ENCODE peak calls at places on chromosomes 12 and 14, in eight cellular contexts. One of them, this sample, is unnamed.

GRCh38 chr12:58414398-58414871 is 473.1 kb downstream of the ATP23 start:
- DNase-seq in mammary epithelial cell: peak
- DNase-seq in RWPE1: no peak
- DNase-seq in Peyer's patch: no peak
- DNase-seq in left lung: no peak
- DNase-seq in uterus: no peak
- DNase-seq in astrocyte of the spinal cord: peak
- DNase-seq in GM12864: no peak
- DNase-seq in this sample: no peak

GRCh38 chr12:92570056-92570753 is 132.6 kb upstream of the PLEKHG7 start:
- DNase-seq in mammary epithelial cell: peak
- DNase-seq in left lung: no peak
- DNase-seq in astrocyte of the spinal cord: peak
- DNase-seq in GM12864: peak
- DNase-seq in Peyer's patch: peak
- DNase-seq in uterus: peak
- DNase-seq in RWPE1: peak
- DNase-seq in this sample: peak

GRCh38 chr12:132218915-132219314 is 74.7 kb downstream of the NOC4L start:
- DNase-seq in GM12864: no peak
- DNase-seq in mammary epithelial cell: no peak
- DNase-seq in uterus: no peak
- DNase-seq in RWPE1: no peak
- DNase-seq in astrocyte of the spinal cord: no peak
- DNase-seq in left lung: peak
- DNase-seq in Peyer's patch: no peak
- DNase-seq in this sample: no peak

GRCh38 chr12:120394483-120395367 is 25.8 kb upstream of the MSI1 start:
- DNase-seq in GM12864: no peak
- DNase-seq in mammary epithelial cell: peak
- DNase-seq in uterus: no peak
- DNase-seq in Peyer's patch: peak
- DNase-seq in RWPE1: peak
- DNase-seq in left lung: peak
- DNase-seq in astrocyte of the spinal cord: no peak
- DNase-seq in this sample: peak

GRCh38 chr14:22047105-22047504 is 373.5 kb upstream of the OR4E1 start:
- DNase-seq in astrocyte of the spinal cord: no peak
- DNase-seq in RWPE1: peak
- DNase-seq in mammary epithelial cell: peak
- DNase-seq in GM12864: no peak
- DNase-seq in left lung: no peak
- DNase-seq in Peyer's patch: no peak
- DNase-seq in uterus: no peak
- DNase-seq in this sample: no peak

GRCh38 chr14:72801381-72801812 is 92.5 kb downstream of the DPF3 start:
- DNase-seq in mammary epithelial cell: peak
- DNase-seq in RWPE1: peak
- DNase-seq in GM12864: no peak
- DNase-seq in uterus: no peak
- DNase-seq in left lung: no peak
- DNase-seq in astrocyte of the spinal cord: peak
- DNase-seq in Peyer's patch: no peak
- DNase-seq in this sample: no peak

GRCh38 chr14:39988939-39989338 is 556.7 kb upstream of the FBXO33 start:
- DNase-seq in Peyer's patch: no peak
- DNase-seq in astrocyte of the spinal cord: peak
- DNase-seq in left lung: no peak
- DNase-seq in mammary epithelial cell: no peak
- DNase-seq in RWPE1: peak
- DNase-seq in GM12864: no peak
- DNase-seq in uterus: no peak
- DNase-seq in this sample: no peak

GRCh38 chr14:45135181-45135580 is 549 bp upstream of the FANCM start:
- DNase-seq in left lung: no peak
- DNase-seq in uterus: no peak
- DNase-seq in GM12864: no peak
- DNase-seq in mammary epithelial cell: no peak
- DNase-seq in astrocyte of the spinal cord: peak
- DNase-seq in RWPE1: no peak
- DNase-seq in Peyer's patch: no peak
- DNase-seq in this sample: no peak

GRCh38 chr12:80044694-80045046 is 54.7 kb upstream of the OTOGL start:
- DNase-seq in RWPE1: peak
- DNase-seq in mammary epithelial cell: peak
- DNase-seq in Peyer's patch: no peak
- DNase-seq in uterus: no peak
- DNase-seq in GM12864: no peak
- DNase-seq in astrocyte of the spinal cord: peak
- DNase-seq in left lung: no peak
- DNase-seq in this sample: no peak

GRCh38 chr12:103538397-103538796 is 42.6 kb upstream of the C12orf42 start:
- DNase-seq in mammary epithelial cell: peak
- DNase-seq in uterus: no peak
- DNase-seq in Peyer's patch: no peak
- DNase-seq in RWPE1: peak
- DNase-seq in left lung: no peak
- DNase-seq in GM12864: no peak
- DNase-seq in astrocyte of the spinal cord: no peak
- DNase-seq in this sample: no peak

GRCh38 chr12:32265920-32266319 is 133.4 kb upstream of the FGD4 start:
- DNase-seq in mammary epithelial cell: no peak
- DNase-seq in RWPE1: no peak
- DNase-seq in uterus: no peak
- DNase-seq in left lung: no peak
- DNase-seq in GM12864: peak
- DNase-seq in Peyer's patch: no peak
- DNase-seq in astrocyte of the spinal cord: no peak
- DNase-seq in this sample: no peak

GRCh38 chr12:110203546-110203945 is 77.5 kb upstream of the ATP2A2 start:
- DNase-seq in astrocyte of the spinal cord: no peak
- DNase-seq in GM12864: no peak
- DNase-seq in mammary epithelial cell: no peak
- DNase-seq in uterus: no peak
- DNase-seq in Peyer's patch: no peak
- DNase-seq in left lung: no peak
- DNase-seq in RWPE1: no peak
- DNase-seq in this sample: no peak

GRCh38 chr12:107057071-107057834 is 36.1 kb downstream of the CRY1 start:
- DNase-seq in left lung: no peak
- DNase-seq in mammary epithelial cell: peak
- DNase-seq in uterus: no peak
- DNase-seq in RWPE1: peak
- DNase-seq in GM12864: no peak
- DNase-seq in Peyer's patch: no peak
- DNase-seq in astrocyte of the spinal cord: peak
- DNase-seq in this sample: no peak

GRCh38 chr12:104877107-104877705 is 80.9 kb downstream of the SLC41A2 start:
- DNase-seq in astrocyte of the spinal cord: peak
- DNase-seq in RWPE1: peak
- DNase-seq in left lung: no peak
- DNase-seq in Peyer's patch: peak
- DNase-seq in uterus: peak
- DNase-seq in GM12864: no peak
- DNase-seq in mammary epithelial cell: peak
- DNase-seq in this sample: no peak

GRCh38 chr14:68784995-68785816 is 7.7 kb downstream of the ZFP36L1 start:
- DNase-seq in astrocyte of the spinal cord: peak
- DNase-seq in left lung: no peak
- DNase-seq in GM12864: no peak
- DNase-seq in mammary epithelial cell: peak
- DNase-seq in RWPE1: peak
- DNase-seq in Peyer's patch: peak
- DNase-seq in uterus: peak
- DNase-seq in this sample: no peak

GRCh38 chr12:130013771-130014484 is 110.1 kb upstream of the TMEM132D start:
- DNase-seq in astrocyte of the spinal cord: peak
- DNase-seq in uterus: no peak
- DNase-seq in GM12864: no peak
- DNase-seq in mammary epithelial cell: peak
- DNase-seq in RWPE1: peak
- DNase-seq in left lung: no peak
- DNase-seq in Peyer's patch: peak
- DNase-seq in this sample: peak

GRCh38 chr12:20596036-20596435 is 99.1 kb upstream of the SLCO1C1 start:
- DNase-seq in uterus: no peak
- DNase-seq in GM12864: no peak
- DNase-seq in mammary epithelial cell: no peak
- DNase-seq in RWPE1: no peak
- DNase-seq in Peyer's patch: no peak
- DNase-seq in left lung: no peak
- DNase-seq in astrocyte of the spinal cord: no peak
- DNase-seq in this sample: no peak

GRCh38 chr14:75401356-75401755 is 26.5 kb upstream of the JDP2 start:
- DNase-seq in Peyer's patch: peak
- DNase-seq in astrocyte of the spinal cord: peak
- DNase-seq in GM12864: no peak
- DNase-seq in left lung: no peak
- DNase-seq in mammary epithelial cell: no peak
- DNase-seq in RWPE1: no peak
- DNase-seq in uterus: peak
- DNase-seq in this sample: no peak

GRCh38 chr14:105532735-105533141 is 6.4 kb downstream of the TMEM121 start:
- DNase-seq in GM12864: no peak
- DNase-seq in astrocyte of the spinal cord: no peak
- DNase-seq in RWPE1: no peak
- DNase-seq in uterus: no peak
- DNase-seq in left lung: no peak
- DNase-seq in Peyer's patch: peak
- DNase-seq in mammary epithelial cell: no peak
- DNase-seq in this sample: no peak
- TF ChIP-seq CTCF in GM12864: peak
- TF ChIP-seq CTCF in astrocyte of the spinal cord: peak
- TF ChIP-seq CTCF in RWPE1: peak
- TF ChIP-seq CTCF in uterus: no peak
- TF ChIP-seq CTCF in left lung: no peak
- TF ChIP-seq CTCF in Peyer's patch: no peak
- TF ChIP-seq CTCF in mammary epithelial cell: peak
- TF ChIP-seq CTCF in this sample: peak

GRCh38 chr12:75508159-75508558 is 3.2 kb downstream of the KRR1 start:
- DNase-seq in uterus: no peak
- DNase-seq in Peyer's patch: no peak
- DNase-seq in RWPE1: no peak
- DNase-seq in mammary epithelial cell: no peak
- DNase-seq in astrocyte of the spinal cord: no peak
- DNase-seq in GM12864: no peak
- DNase-seq in left lung: no peak
- DNase-seq in this sample: no peak

GRCh38 chr12:75503866-75504265 is 7.5 kb downstream of the KRR1 start:
- DNase-seq in GM12864: no peak
- DNase-seq in Peyer's patch: no peak
- DNase-seq in uterus: no peak
- DNase-seq in RWPE1: no peak
- DNase-seq in left lung: no peak
- DNase-seq in mammary epithelial cell: no peak
- DNase-seq in astrocyte of the spinal cord: no peak
- DNase-seq in this sample: no peak

GRCh38 chr12:75509621-75510020 is 1.8 kb downstream of the KRR1 start:
- DNase-seq in astrocyte of the spinal cord: no peak
- DNase-seq in GM12864: no peak
- DNase-seq in RWPE1: no peak
- DNase-seq in left lung: no peak
- DNase-seq in mammary epithelial cell: peak
- DNase-seq in uterus: no peak
- DNase-seq in Peyer's patch: no peak
- DNase-seq in this sample: no peak

GRCh38 chr12:75503459-75503858 is 8.0 kb downstream of the KRR1 start:
- DNase-seq in RWPE1: no peak
- DNase-seq in mammary epithelial cell: no peak
- DNase-seq in astrocyte of the spinal cord: no peak
- DNase-seq in uterus: no peak
- DNase-seq in GM12864: no peak
- DNase-seq in left lung: no peak
- DNase-seq in Peyer's patch: no peak
- DNase-seq in this sample: no peak

GRCh38 chr12:75505706-75506312 is 5.6 kb downstream of the KRR1 start:
- DNase-seq in uterus: no peak
- DNase-seq in Peyer's patch: no peak
- DNase-seq in mammary epithelial cell: no peak
- DNase-seq in left lung: no peak
- DNase-seq in RWPE1: no peak
- DNase-seq in astrocyte of the spinal cord: peak
- DNase-seq in GM12864: no peak
- DNase-seq in this sample: no peak
- TF ChIP-seq CTCF in uterus: no peak
- TF ChIP-seq CTCF in Peyer's patch: peak
- TF ChIP-seq CTCF in mammary epithelial cell: peak
- TF ChIP-seq CTCF in left lung: peak
- TF ChIP-seq CTCF in RWPE1: peak
- TF ChIP-seq CTCF in astrocyte of the spinal cord: peak
- TF ChIP-seq CTCF in GM12864: peak
- TF ChIP-seq CTCF in this sample: peak

GRCh38 chr12:14108702-14109101 is 127.3 kb upstream of the GRIN2B start:
- DNase-seq in RWPE1: no peak
- DNase-seq in astrocyte of the spinal cord: no peak
- DNase-seq in uterus: no peak
- DNase-seq in mammary epithelial cell: no peak
- DNase-seq in Peyer's patch: no peak
- DNase-seq in GM12864: no peak
- DNase-seq in left lung: no peak
- DNase-seq in this sample: no peak

GRCh38 chr12:14113031-14113430 is 131.6 kb upstream of the GRIN2B start:
- DNase-seq in mammary epithelial cell: no peak
- DNase-seq in left lung: no peak
- DNase-seq in GM12864: no peak
- DNase-seq in RWPE1: no peak
- DNase-seq in astrocyte of the spinal cord: no peak
- DNase-seq in uterus: no peak
- DNase-seq in Peyer's patch: no peak
- DNase-seq in this sample: no peak

DNA sequence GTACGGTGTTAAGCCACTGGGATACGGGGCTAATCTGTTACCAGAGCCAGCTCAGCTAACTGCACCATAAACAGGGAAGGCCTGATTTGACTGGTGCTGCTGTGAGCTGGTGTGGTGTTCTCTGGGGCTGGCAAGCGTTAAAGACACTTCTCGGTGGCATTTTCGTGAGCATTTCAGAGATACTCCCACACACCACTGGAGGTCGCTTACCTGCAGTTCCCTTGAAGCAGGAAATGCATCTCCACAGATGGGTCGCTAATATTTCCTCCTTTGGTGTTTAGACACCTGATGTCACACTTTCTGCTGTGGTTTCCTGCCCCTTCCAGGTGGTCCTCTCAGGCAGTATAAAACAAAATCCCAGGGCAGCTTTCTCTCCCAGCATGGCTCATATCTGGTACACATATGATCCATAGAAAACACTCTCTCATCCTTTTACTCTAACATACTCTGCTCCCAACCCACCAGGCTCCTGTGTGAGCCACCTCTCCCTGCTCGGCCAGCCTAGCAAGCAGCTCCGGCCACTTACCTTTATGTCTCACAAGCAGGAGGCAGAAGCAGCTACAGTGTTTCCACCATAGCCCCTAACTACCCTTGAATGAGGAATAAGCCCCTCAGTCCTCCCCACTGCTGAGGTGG is 129.9 kb upstream of the GRIN2B start:
- DNase-seq in astrocyte of the spinal cord: no peak
- DNase-seq in left lung: no peak
- DNase-seq in RWPE1: peak
- DNase-seq in mammary epithelial cell: no peak
- DNase-seq in GM12864: peak
- DNase-seq in Peyer's patch: peak
- DNase-seq in uterus: no peak
- DNase-seq in this sample: no peak
- TF ChIP-seq CTCF in astrocyte of the spinal cord: no peak
- TF ChIP-seq CTCF in left lung: no peak
- TF ChIP-seq CTCF in RWPE1: no peak
- TF ChIP-seq CTCF in mammary epithelial cell: no peak
- TF ChIP-seq CTCF in GM12864: peak
- TF ChIP-seq CTCF in Peyer's patch: no peak
- TF ChIP-seq CTCF in uterus: no peak
- TF ChIP-seq CTCF in this sample: peak

GRCh38 chr12:52175411-52176350 is 16.1 kb downstream of the KRT80 start:
- DNase-seq in uterus: no peak
- DNase-seq in RWPE1: peak
- DNase-seq in mammary epithelial cell: peak
- DNase-seq in left lung: peak
- DNase-seq in GM12864: no peak
- DNase-seq in astrocyte of the spinal cord: peak
- DNase-seq in Peyer's patch: no peak
- DNase-seq in this sample: no peak
- TF ChIP-seq CTCF in uterus: peak
- TF ChIP-seq CTCF in RWPE1: no peak
- TF ChIP-seq CTCF in mammary epithelial cell: peak
- TF ChIP-seq CTCF in left lung: no peak
- TF ChIP-seq CTCF in GM12864: no peak
- TF ChIP-seq CTCF in astrocyte of the spinal cord: peak
- TF ChIP-seq CTCF in Peyer's patch: no peak
- TF ChIP-seq CTCF in this sample: no peak